ENCODE peak calls at places on chromosomes 12 and 14, in six cellular contexts. One of them, this sample, is unnamed.

GRCh38 chr14:20998139-20998538 is 954 bp upstream of the SLC39A2 start:
- DNase-seq in HFFc6: no peak
- DNase-seq in uterus: no peak
- DNase-seq in fibroblast of pulmonary artery: no peak
- DNase-seq in head of caudate nucleus: no peak
- DNase-seq in stimulated activated CD4-positive, alpha-beta T cell treated with anti-CD3 and anti-CD28 coated beads, Interleukin-2, amount 100 ng/mL, for 48 hours: no peak
- DNase-seq in this sample: no peak

GRCh38 chr14:104139460-104140212 is 1.2 kb downstream of the KIF26A start:
- DNase-seq in HFFc6: no peak
- DNase-seq in uterus: no peak
- DNase-seq in fibroblast of pulmonary artery: no peak
- DNase-seq in head of caudate nucleus: no peak
- DNase-seq in stimulated activated CD4-positive, alpha-beta T cell treated with anti-CD3 and anti-CD28 coated beads, Interleukin-2, amount 100 ng/mL, for 48 hours: no peak
- DNase-seq in this sample: peak

GRCh38 chr14:93223565-93223964 is 16.5 kb downstream of the UBR7 start:
- DNase-seq in HFFc6: no peak
- DNase-seq in uterus: no peak
- DNase-seq in fibroblast of pulmonary artery: no peak
- DNase-seq in head of caudate nucleus: no peak
- DNase-seq in stimulated activated CD4-positive, alpha-beta T cell treated with anti-CD3 and anti-CD28 coated beads, Interleukin-2, amount 100 ng/mL, for 48 hours: no peak
- DNase-seq in this sample: peak

GRCh38 chr12:109999983-110000505 is 814 bp downstream of the ANKRD13A start:
- DNase-seq in HFFc6: no peak
- DNase-seq in uterus: no peak
- DNase-seq in fibroblast of pulmonary artery: peak
- DNase-seq in head of caudate nucleus: no peak
- DNase-seq in stimulated activated CD4-positive, alpha-beta T cell treated with anti-CD3 and anti-CD28 coated beads, Interleukin-2, amount 100 ng/mL, for 48 hours: no peak
- DNase-seq in this sample: peak

GRCh38 chr12:96094201-96094600 is 58.8 kb upstream of the LTA4H start:
- DNase-seq in HFFc6: no peak
- DNase-seq in uterus: no peak
- DNase-seq in fibroblast of pulmonary artery: no peak
- DNase-seq in head of caudate nucleus: no peak
- DNase-seq in stimulated activated CD4-positive, alpha-beta T cell treated with anti-CD3 and anti-CD28 coated beads, Interleukin-2, amount 100 ng/mL, for 48 hours: no peak
- DNase-seq in this sample: peak

GRCh38 chr12:62785941-62786559 is 148.9 kb downstream of the PPM1H start:
- DNase-seq in HFFc6: peak
- DNase-seq in uterus: peak
- DNase-seq in fibroblast of pulmonary artery: peak
- DNase-seq in head of caudate nucleus: no peak
- DNase-seq in stimulated activated CD4-positive, alpha-beta T cell treated with anti-CD3 and anti-CD28 coated beads, Interleukin-2, amount 100 ng/mL, for 48 hours: no peak
- DNase-seq in this sample: peak

GRCh38 chr12:122471324-122472226 is 29.2 kb downstream of the ZCCHC8 start:
- DNase-seq in HFFc6: peak
- DNase-seq in uterus: peak
- DNase-seq in fibroblast of pulmonary artery: peak
- DNase-seq in head of caudate nucleus: peak
- DNase-seq in stimulated activated CD4-positive, alpha-beta T cell treated with anti-CD3 and anti-CD28 coated beads, Interleukin-2, amount 100 ng/mL, for 48 hours: no peak
- DNase-seq in this sample: peak

GRCh38 chr12:17999174-17999801 is 90.7 kb downstream of the RERGL start:
- DNase-seq in HFFc6: no peak
- DNase-seq in uterus: no peak
- DNase-seq in fibroblast of pulmonary artery: no peak
- DNase-seq in head of caudate nucleus: no peak
- DNase-seq in stimulated activated CD4-positive, alpha-beta T cell treated with anti-CD3 and anti-CD28 coated beads, Interleukin-2, amount 100 ng/mL, for 48 hours: no peak
- DNase-seq in this sample: no peak

GRCh38 chr12:96193725-96194571 is at the start of gene ELK3:
- DNase-seq in HFFc6: peak
- DNase-seq in uterus: peak
- DNase-seq in fibroblast of pulmonary artery: peak
- DNase-seq in head of caudate nucleus: peak
- DNase-seq in stimulated activated CD4-positive, alpha-beta T cell treated with anti-CD3 and anti-CD28 coated beads, Interleukin-2, amount 100 ng/mL, for 48 hours: no peak
- DNase-seq in this sample: peak

GRCh38 chr12:113325938-113326337 is 9.0 kb downstream of the SLC8B1 start:
- DNase-seq in HFFc6: peak
- DNase-seq in uterus: peak
- DNase-seq in fibroblast of pulmonary artery: peak
- DNase-seq in head of caudate nucleus: no peak
- DNase-seq in stimulated activated CD4-positive, alpha-beta T cell treated with anti-CD3 and anti-CD28 coated beads, Interleukin-2, amount 100 ng/mL, for 48 hours: no peak
- DNase-seq in this sample: no peak

GRCh38 chr14:31207287-31207745 is 277 bp downstream of the HECTD1 start:
- DNase-seq in HFFc6: peak
- DNase-seq in uterus: peak
- DNase-seq in fibroblast of pulmonary artery: no peak
- DNase-seq in head of caudate nucleus: no peak
- DNase-seq in stimulated activated CD4-positive, alpha-beta T cell treated with anti-CD3 and anti-CD28 coated beads, Interleukin-2, amount 100 ng/mL, for 48 hours: no peak
- DNase-seq in this sample: no peak

GRCh38 chr12:6041891-6042290 is 82.6 kb downstream of the VWF start:
- DNase-seq in HFFc6: no peak
- DNase-seq in uterus: no peak
- DNase-seq in fibroblast of pulmonary artery: peak
- DNase-seq in head of caudate nucleus: no peak
- DNase-seq in stimulated activated CD4-positive, alpha-beta T cell treated with anti-CD3 and anti-CD28 coated beads, Interleukin-2, amount 100 ng/mL, for 48 hours: no peak
- DNase-seq in this sample: no peak

GRCh38 chr14:70706177-70706576 is 64.5 kb downstream of the TTC9 start:
- DNase-seq in HFFc6: no peak
- DNase-seq in uterus: no peak
- DNase-seq in fibroblast of pulmonary artery: no peak
- DNase-seq in head of caudate nucleus: no peak
- DNase-seq in stimulated activated CD4-positive, alpha-beta T cell treated with anti-CD3 and anti-CD28 coated beads, Interleukin-2, amount 100 ng/mL, for 48 hours: no peak
- DNase-seq in this sample: no peak

GRCh38 chr12:112839386-112839972 is 47.9 kb downstream of the RPH3A start:
- DNase-seq in HFFc6: peak
- DNase-seq in uterus: no peak
- DNase-seq in fibroblast of pulmonary artery: peak
- DNase-seq in head of caudate nucleus: no peak
- DNase-seq in stimulated activated CD4-positive, alpha-beta T cell treated with anti-CD3 and anti-CD28 coated beads, Interleukin-2, amount 100 ng/mL, for 48 hours: no peak
- DNase-seq in this sample: no peak

GRCh38 chr12:132986885-132987225 is 688 bp downstream of the ZNF26 start:
- DNase-seq in HFFc6: no peak
- DNase-seq in uterus: no peak
- DNase-seq in fibroblast of pulmonary artery: peak
- DNase-seq in head of caudate nucleus: no peak
- DNase-seq in stimulated activated CD4-positive, alpha-beta T cell treated with anti-CD3 and anti-CD28 coated beads, Interleukin-2, amount 100 ng/mL, for 48 hours: no peak
- DNase-seq in this sample: no peak

GRCh38 chr14:104559769-104560585 is 19.6 kb upstream of the C14orf180 start:
- DNase-seq in HFFc6: no peak
- DNase-seq in uterus: no peak
- DNase-seq in fibroblast of pulmonary artery: no peak
- DNase-seq in head of caudate nucleus: no peak
- DNase-seq in stimulated activated CD4-positive, alpha-beta T cell treated with anti-CD3 and anti-CD28 coated beads, Interleukin-2, amount 100 ng/mL, for 48 hours: no peak
- DNase-seq in this sample: no peak

GRCh38 chr12:47717443-47718193 is 7.7 kb downstream of the ENDOU start:
- DNase-seq in HFFc6: peak
- DNase-seq in uterus: peak
- DNase-seq in fibroblast of pulmonary artery: peak
- DNase-seq in head of caudate nucleus: peak
- DNase-seq in stimulated activated CD4-positive, alpha-beta T cell treated with anti-CD3 and anti-CD28 coated beads, Interleukin-2, amount 100 ng/mL, for 48 hours: peak
- DNase-seq in this sample: peak

GRCh38 chr12:13390381-13390856 is 193.9 kb downstream of the EMP1 start:
- DNase-seq in HFFc6: peak
- DNase-seq in uterus: peak
- DNase-seq in fibroblast of pulmonary artery: peak
- DNase-seq in head of caudate nucleus: peak
- DNase-seq in stimulated activated CD4-positive, alpha-beta T cell treated with anti-CD3 and anti-CD28 coated beads, Interleukin-2, amount 100 ng/mL, for 48 hours: no peak
- DNase-seq in this sample: peak

GRCh38 chr12:47715877-47716548 is 9.3 kb downstream of the ENDOU start:
- DNase-seq in HFFc6: no peak
- DNase-seq in uterus: peak
- DNase-seq in fibroblast of pulmonary artery: no peak
- DNase-seq in head of caudate nucleus: peak
- DNase-seq in stimulated activated CD4-positive, alpha-beta T cell treated with anti-CD3 and anti-CD28 coated beads, Interleukin-2, amount 100 ng/mL, for 48 hours: no peak
- DNase-seq in this sample: no peak

GRCh38 chr14:38412654-38413053 is 156.8 kb upstream of the CLEC14A start:
- DNase-seq in HFFc6: no peak
- DNase-seq in uterus: no peak
- DNase-seq in fibroblast of pulmonary artery: no peak
- DNase-seq in head of caudate nucleus: no peak
- DNase-seq in stimulated activated CD4-positive, alpha-beta T cell treated with anti-CD3 and anti-CD28 coated beads, Interleukin-2, amount 100 ng/mL, for 48 hours: no peak
- DNase-seq in this sample: no peak

GRCh38 chr12:57688931-57689330 is 5.0 kb upstream of the OS9 start:
- DNase-seq in HFFc6: no peak
- DNase-seq in uterus: no peak
- DNase-seq in fibroblast of pulmonary artery: no peak
- DNase-seq in head of caudate nucleus: no peak
- DNase-seq in stimulated activated CD4-positive, alpha-beta T cell treated with anti-CD3 and anti-CD28 coated beads, Interleukin-2, amount 100 ng/mL, for 48 hours: no peak
- DNase-seq in this sample: no peak

GRCh38 chr12:77998236-77998786 is 167.6 kb downstream of the NAV3 start:
- DNase-seq in HFFc6: no peak
- DNase-seq in uterus: no peak
- DNase-seq in fibroblast of pulmonary artery: no peak
- DNase-seq in head of caudate nucleus: no peak
- DNase-seq in stimulated activated CD4-positive, alpha-beta T cell treated with anti-CD3 and anti-CD28 coated beads, Interleukin-2, amount 100 ng/mL, for 48 hours: no peak
- DNase-seq in this sample: no peak

GRCh38 chr14:55514819-55515470 is 65.1 kb upstream of the KTN1 start:
- DNase-seq in HFFc6: peak
- DNase-seq in uterus: no peak
- DNase-seq in fibroblast of pulmonary artery: peak
- DNase-seq in head of caudate nucleus: peak
- DNase-seq in stimulated activated CD4-positive, alpha-beta T cell treated with anti-CD3 and anti-CD28 coated beads, Interleukin-2, amount 100 ng/mL, for 48 hours: no peak
- DNase-seq in this sample: no peak

GRCh38 chr12:107035733-107036132 is 48.8 kb upstream of the MTERF2 start:
- DNase-seq in HFFc6: no peak
- DNase-seq in uterus: no peak
- DNase-seq in fibroblast of pulmonary artery: no peak
- DNase-seq in head of caudate nucleus: no peak
- DNase-seq in stimulated activated CD4-positive, alpha-beta T cell treated with anti-CD3 and anti-CD28 coated beads, Interleukin-2, amount 100 ng/mL, for 48 hours: no peak
- DNase-seq in this sample: no peak

GRCh38 chr12:56801661-56802622 is 38.8 kb downstream of the HSD17B6 start:
- DNase-seq in HFFc6: no peak
- DNase-seq in uterus: no peak
- DNase-seq in fibroblast of pulmonary artery: no peak
- DNase-seq in head of caudate nucleus: no peak
- DNase-seq in stimulated activated CD4-positive, alpha-beta T cell treated with anti-CD3 and anti-CD28 coated beads, Interleukin-2, amount 100 ng/mL, for 48 hours: no peak
- DNase-seq in this sample: no peak

GRCh38 chr14:73720636-73721035 is 6.5 kb upstream of the PNMA1 start:
- DNase-seq in HFFc6: no peak
- DNase-seq in uterus: no peak
- DNase-seq in fibroblast of pulmonary artery: no peak
- DNase-seq in head of caudate nucleus: no peak
- DNase-seq in stimulated activated CD4-positive, alpha-beta T cell treated with anti-CD3 and anti-CD28 coated beads, Interleukin-2, amount 100 ng/mL, for 48 hours: no peak
- DNase-seq in this sample: no peak

GRCh38 chr12:38201461-38202276 is 114.9 kb upstream of the ALG10B start:
- DNase-seq in HFFc6: no peak
- DNase-seq in uterus: no peak
- DNase-seq in fibroblast of pulmonary artery: no peak
- DNase-seq in head of caudate nucleus: no peak
- DNase-seq in stimulated activated CD4-positive, alpha-beta T cell treated with anti-CD3 and anti-CD28 coated beads, Interleukin-2, amount 100 ng/mL, for 48 hours: no peak
- DNase-seq in this sample: peak

GRCh38 chr14:63454863-63455622 is 88.1 kb downstream of the PPP2R5E start:
- DNase-seq in HFFc6: peak
- DNase-seq in uterus: no peak
- DNase-seq in fibroblast of pulmonary artery: peak
- DNase-seq in head of caudate nucleus: no peak
- DNase-seq in stimulated activated CD4-positive, alpha-beta T cell treated with anti-CD3 and anti-CD28 coated beads, Interleukin-2, amount 100 ng/mL, for 48 hours: no peak
- DNase-seq in this sample: no peak

GRCh38 chr14:60658116-60658515 is 8.8 kb upstream of the SIX1 start:
- DNase-seq in HFFc6: no peak
- DNase-seq in uterus: no peak
- DNase-seq in fibroblast of pulmonary artery: no peak
- DNase-seq in head of caudate nucleus: no peak
- DNase-seq in stimulated activated CD4-positive, alpha-beta T cell treated with anti-CD3 and anti-CD28 coated beads, Interleukin-2, amount 100 ng/mL, for 48 hours: no peak
- DNase-seq in this sample: no peak

This sample was measured in upper lobe of left lung.